ENCODE peak calls at places on chromosome 17, in nine cellular contexts. T is gastrocnemius medialis; L is naive thymus-derived CD4-positive, alpha-beta T cell; Z is brain microvascular endothelial cell; Q is lung; S is effector memory CD4-positive, alpha-beta T cell; U is PC-9; O is iPS DF 6.9; R is left ventricle myocardium inferior. N is an unnamed sample.

GRCh38 chr17:15999974-16000827 is 577 bp downstream of the TTC19 start:
- DNase-seq in L (peak; percentile 37), O (no peak), S (no peak), Q (no peak), Z (peak; percentile 20), T (peak; percentile 22), R (peak; percentile 38), U (no peak), N (peak; percentile 59)

GRCh38 chr17:46023783-46024388 is 24.8 kb downstream of the STH start:
- DNase-seq in L (no peak), U (peak; percentile 34), T (no peak), O (no peak), R (no peak), S (no peak), Q (no peak), Z (no peak), N (no peak)

GRCh38 chr17:80393491-80393890 is 21.5 kb upstream of the ENDOV start:
- DNase-seq in O (no peak), S (no peak), L (no peak), Q (no peak), R (no peak), T (no peak), Z (no peak), U (no peak), N (no peak)

GRCh38 chr17:39011907-39012468 is 44.8 kb upstream of the FBXO47 start:
- DNase-seq in Z (no peak), U (no peak), R (no peak), L (no peak), T (no peak), Q (no peak), O (peak; percentile 50), S (no peak), N (no peak)

GRCh38 chr17:9142772-9143494 is 121.6 kb downstream of the NTN1 start:
- DNase-seq in L (no peak), R (no peak), Q (no peak), T (no peak), Z (no peak), O (no peak), S (no peak), U (no peak), N (no peak)

GRCh38 chr17:82300707-82301270 is 16.6 kb downstream of the CD7 start:
- DNase-seq in U (no peak), T (peak; percentile 62), R (peak; percentile 66), S (peak; percentile 36), L (peak; percentile 65), O (no peak), Z (no peak), Q (peak; percentile 57), N (peak; percentile 65)

GRCh38 chr17:55175788-55176425 is 88.9 kb upstream of the HLF start:
- DNase-seq in S (no peak), Z (no peak), R (no peak), U (no peak), T (no peak), O (no peak), Q (no peak), L (no peak), N (no peak)

GRCh38 chr17:72117748-72118587 is 2.9 kb upstream of the SOX9 start:
- DNase-seq in Z (no peak), U (no peak), O (no peak), S (no peak), T (no peak), L (no peak), R (no peak), Q (no peak), N (no peak)

GRCh38 chr17:73613947-73614655 is 30.1 kb downstream of the SDK2 start:
- DNase-seq in U (no peak), S (no peak), L (no peak), Z (no peak), O (no peak), T (no peak), Q (no peak), R (no peak), N (no peak)

GRCh38 chr17:42577140-42577531 is 393 bp downstream of the PSMC3IP start:
- DNase-seq in L (no peak), O (no peak), T (no peak), U (no peak), Q (no peak), Z (no peak), R (no peak), S (no peak), N (no peak)
- H3K27ac ChIP-seq in L (peak overlapping the region; percentile 87), O (no peak overlapping the region), T (peak overlapping the region; percentile 83), U (no peak overlapping the region), Q (peak overlapping the region; percentile 82), Z (peak overlapping the region; percentile 13), R (peak overlapping the region; percentile 95), S (peak overlapping the region; percentile 74), N (peak overlapping the region; percentile 69)

DNA sequence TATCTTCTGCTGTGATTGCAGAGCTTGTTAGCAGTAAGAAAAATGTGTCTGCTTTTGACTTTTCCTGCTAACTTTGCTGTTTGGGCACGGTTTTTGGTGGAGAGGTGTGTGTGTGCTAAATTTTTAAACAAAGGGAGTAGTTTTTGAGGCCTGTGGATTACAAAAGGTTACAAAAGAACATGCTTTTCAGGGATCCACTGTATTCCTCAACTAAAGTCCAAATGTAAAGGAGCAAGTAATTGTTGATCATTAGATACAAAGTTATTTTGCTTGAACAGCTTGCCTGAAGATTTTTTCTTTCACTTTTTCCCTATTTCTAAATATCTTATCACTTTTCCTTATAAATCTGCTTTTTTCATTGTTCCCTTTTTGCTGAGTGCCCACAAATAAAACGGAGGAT is 2.0 kb downstream of the KPNB1 start:
- DNase-seq in Z (no peak), T (no peak), U (no peak), R (no peak), L (no peak), O (no peak), S (no peak), Q (no peak), N (no peak)
- H3K4me3 ChIP-seq in Z (peak overlapping the region; percentile 84), T (no peak overlapping the region), U (peak overlapping the region; percentile 98), R (no peak overlapping the region), L (no peak overlapping the region), O (no peak overlapping the region), S (no peak overlapping the region), Q (no peak overlapping the region), N (peak overlapping the region; percentile 65)

GRCh38 chr17:27455569-27455913 is 707 bp upstream of the KSR1 start:
- DNase-seq in S (no peak), R (no peak), L (no peak), O (no peak), Q (no peak), U (no peak), Z (no peak), T (no peak), N (no peak)
- H3K27ac ChIP-seq in S (peak overlapping the region; percentile 74), R (peak overlapping the region; percentile 84), L (peak overlapping the region; percentile 65), O (no peak overlapping the region), Q (peak overlapping the region; percentile 62), U (no peak overlapping the region), Z (no peak overlapping the region), T (peak overlapping the region; percentile 76), N (peak overlapping the region; percentile 38)

DNA sequence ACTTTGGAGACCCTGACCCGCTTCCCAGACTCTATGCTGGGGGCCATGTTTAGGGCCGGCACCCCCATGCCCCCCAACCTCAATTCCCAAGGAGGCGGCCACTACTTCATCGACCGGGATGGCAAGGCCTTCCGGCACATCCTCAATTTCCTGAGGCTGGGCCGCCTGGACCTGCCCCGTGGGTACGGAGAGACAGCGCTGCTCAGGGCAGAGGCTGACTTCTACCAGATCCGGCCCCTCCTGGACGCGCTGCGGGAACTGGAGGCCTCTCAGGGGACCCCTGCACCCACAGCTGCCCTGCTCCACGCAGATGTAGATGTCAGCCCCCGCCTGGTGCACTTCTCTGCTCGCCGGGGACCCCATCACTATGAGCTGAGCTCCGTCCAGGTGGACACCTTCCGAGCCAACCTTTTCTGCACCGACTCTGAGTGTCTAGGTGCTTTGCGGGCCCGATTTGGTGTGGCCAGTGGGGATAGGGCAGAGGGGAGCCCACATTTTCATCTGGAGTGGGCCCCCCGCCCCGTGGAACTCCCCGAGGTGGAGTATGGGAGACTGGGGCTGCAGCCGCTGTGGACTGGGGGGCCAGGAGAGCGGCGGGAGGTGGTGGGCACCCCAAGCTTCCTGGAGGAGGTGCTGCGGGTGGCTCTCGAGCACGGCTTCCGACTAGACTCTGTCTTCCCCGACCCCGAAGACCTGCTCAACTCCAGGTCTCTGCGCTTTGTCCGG is 1.1 kb downstream of the KCTD11 start:
- DNase-seq in O (no peak), Q (no peak), U (no peak), Z (no peak), L (no peak), S (no peak), R (no peak), T (no peak), N (no peak)
- H3K4me3 ChIP-seq in O (no peak overlapping the region), Q (no peak overlapping the region), U (peak overlapping the region; percentile 86), Z (no peak overlapping the region), L (no peak overlapping the region), S (no peak overlapping the region), R (peak overlapping the region; percentile 87), T (peak overlapping the region; percentile 100), N (no peak overlapping the region)

DNA sequence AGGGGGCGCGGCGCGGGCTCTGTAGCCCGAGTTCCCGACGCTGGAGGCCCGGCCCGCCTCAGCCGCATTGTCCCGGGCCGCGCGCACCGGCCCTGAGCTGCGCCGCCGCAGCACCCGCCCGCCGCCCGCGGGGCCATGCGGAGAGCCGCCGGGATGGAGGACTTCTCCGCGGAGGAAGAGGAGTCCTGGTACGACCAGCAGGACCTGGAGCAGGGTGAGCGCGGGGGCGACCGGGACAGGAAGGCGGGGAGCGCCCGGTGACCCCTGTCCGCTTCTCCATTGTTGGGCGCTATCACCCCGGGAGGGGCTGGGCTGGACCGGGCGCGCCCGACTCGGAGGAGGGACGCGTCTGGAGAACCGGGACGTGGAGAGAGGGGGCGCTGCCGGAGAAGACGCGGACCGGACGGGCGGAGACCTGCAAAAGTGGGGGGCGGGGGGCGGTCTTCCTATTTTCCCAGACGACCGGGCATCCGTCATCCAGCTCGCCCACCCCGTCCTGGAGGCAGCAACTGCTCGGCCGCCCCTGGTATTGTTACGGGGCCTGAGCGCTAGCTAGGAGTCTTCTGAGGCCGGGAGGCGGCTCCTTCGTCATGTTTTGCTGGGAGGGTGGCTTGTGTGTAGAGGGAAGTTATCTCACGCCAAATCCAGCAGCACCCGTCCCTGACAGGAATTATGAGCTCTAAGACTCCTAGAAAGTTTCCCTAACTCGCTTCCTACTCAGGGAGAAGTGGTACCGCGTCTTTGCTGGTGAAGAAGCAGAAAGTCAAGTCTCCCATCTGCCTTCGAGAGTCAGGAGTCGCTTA is 678 bp downstream of the CDR2L start:
- DNase-seq in T (peak; percentile 65), S (no peak), Q (peak; percentile 65), R (peak; percentile 90), L (peak; percentile 30), U (no peak), O (no peak), Z (peak; percentile 74), N (no peak)
- H3K27ac ChIP-seq in T (peak overlapping the region; percentile 82), S (no peak overlapping the region), Q (peak overlapping the region; percentile 90), R (peak overlapping the region; percentile 97), L (peak overlapping the region; percentile 8), U (no peak overlapping the region), O (no peak overlapping the region), Z (peak overlapping the region; percentile 94), N (no peak overlapping the region)

N was measured in CD4-positive, CD25-positive, alpha-beta regulatory T cell.